ENCODE peak calls at places on chromosomes 3 and 15, in six cellular contexts. Q is A549, L is endothelial cell of umbilical vein, V is HepG2, R is GM12878, S is K562. T is an unnamed sample.
A peak's percentile ranks its signal among the peaks of the same experiment; 100 is the strongest.

GRCh38 chr3:134640872-134641470 is 9.9 kb downstream of the KY start:
- DNase-seq in R (no peak), L (peak; percentile 32), S (peak; percentile 22), V (peak; percentile 26), Q (peak; percentile 14), T (peak; percentile 76)

GRCh38 chr3:32842987-32843386 is 25.2 kb downstream of the TRIM71 start:
- DNase-seq in S (no peak), Q (no peak), V (no peak), L (no peak), R (no peak), T (peak; percentile 94)

GRCh38 chr3:43254125-43254524 is 32.2 kb upstream of the SNRK start:
- DNase-seq in S (no peak), V (no peak), Q (no peak), L (no peak), R (no peak), T (no peak)

GRCh38 chr15:71577071-71577470 is 233.3 kb upstream of the NR2E3 start:
- DNase-seq in Q (no peak), V (no peak), R (no peak), L (no peak), S (no peak), T (no peak)

GRCh38 chr3:149390316-149390715 is 12.9 kb upstream of the TM4SF1 start:
- DNase-seq in R (no peak), S (no peak), V (no peak), Q (no peak), L (no peak), T (no peak)

GRCh38 chr15:95563634-95564033 is 766.9 kb upstream of the NR2F2 start:
- DNase-seq in R (no peak), V (no peak), Q (no peak), L (no peak), S (no peak), T (no peak)

GRCh38 chr3:133821767-133822638 is 16.4 kb downstream of the SRPRB start:
- DNase-seq in V (peak; percentile 83), L (peak; percentile 44), Q (no peak), R (no peak), S (peak; percentile 33), T (no peak)

GRCh38 chr3:61574854-61575253 is 13.5 kb downstream of the PTPRG start:
- DNase-seq in Q (no peak), S (no peak), L (no peak), R (no peak), V (no peak), T (peak; percentile 21)

GRCh38 chr3:4906107-4906621 is 73.1 kb upstream of the BHLHE40 start:
- DNase-seq in R (no peak), Q (no peak), L (no peak), V (no peak), S (no peak), T (no peak)

GRCh38 chr3:37795431-37796061 is 66.1 kb upstream of the CTDSPL start:
- DNase-seq in S (no peak), Q (no peak), L (no peak), R (no peak), V (no peak), T (no peak)

GRCh38 chr15:58758141-58758540 is 8.6 kb upstream of the ADAM10 start:
- DNase-seq in Q (no peak), R (no peak), S (no peak), V (no peak), L (no peak), T (peak; percentile 40)

GRCh38 chr3:47646362-47646761 is 67.7 kb upstream of the CSPG5 start:
- DNase-seq in L (no peak), V (no peak), R (no peak), S (no peak), Q (no peak), T (no peak)

GRCh38 chr3:100006570-100007271 is 107.6 kb downstream of the FILIP1L start:
- DNase-seq in V (peak; percentile 13), Q (no peak), S (no peak), L (peak; percentile 72), R (no peak), T (no peak)

GRCh38 chr3:185724761-185725160 is 100.1 kb downstream of the IGF2BP2 start:
- DNase-seq in Q (no peak), L (no peak), S (no peak), V (no peak), R (no peak), T (no peak)

GRCh38 chr15:34927726-34928125 is 41.8 kb downstream of the AQR start:
- DNase-seq in L (peak; percentile 52), V (no peak), Q (peak; percentile 12), S (no peak), R (no peak), T (no peak)

GRCh38 chr3:59367150-59367549 is 317.3 kb upstream of the CFAP20DC start:
- DNase-seq in Q (no peak), R (no peak), S (no peak), L (no peak), V (no peak), T (no peak)

GRCh38 chr3:165233521-165234195 is 37.5 kb upstream of the SLITRK3 start:
- DNase-seq in S (no peak), V (no peak), R (no peak), Q (no peak), L (no peak), T (no peak)

GRCh38 chr3:18215639-18216038 is 209.5 kb downstream of the SATB1 start:
- DNase-seq in Q (no peak), V (no peak), R (no peak), S (no peak), L (no peak), T (no peak)

GRCh38 chr3:75249005-75249404 is 415.1 kb upstream of the FRG2C start:
- DNase-seq in V (no peak), R (no peak), Q (no peak), S (no peak), L (no peak), T (peak; percentile 6)

GRCh38 chr3:101383156-101383575 is 62.8 kb upstream of the IMPG2 start:
- DNase-seq in L (no peak), Q (no peak), V (no peak), R (no peak), S (no peak), T (no peak)

GRCh38 chr3:73024836-73025235 is 28.2 kb downstream of the PPP4R2 start:
- DNase-seq in R (no peak), L (no peak), V (no peak), S (peak; percentile 23), Q (no peak), T (no peak)

GRCh38 chr3:139928708-139929505 is 6.1 kb upstream of the CLSTN2 start:
- DNase-seq in L (no peak), S (no peak), R (no peak), Q (no peak), V (no peak), T (no peak)
- TF ChIP-seq CTCF in L (no peak), S (no peak), R (no peak), Q (no peak), V (no peak), T (no peak)

DNA sequence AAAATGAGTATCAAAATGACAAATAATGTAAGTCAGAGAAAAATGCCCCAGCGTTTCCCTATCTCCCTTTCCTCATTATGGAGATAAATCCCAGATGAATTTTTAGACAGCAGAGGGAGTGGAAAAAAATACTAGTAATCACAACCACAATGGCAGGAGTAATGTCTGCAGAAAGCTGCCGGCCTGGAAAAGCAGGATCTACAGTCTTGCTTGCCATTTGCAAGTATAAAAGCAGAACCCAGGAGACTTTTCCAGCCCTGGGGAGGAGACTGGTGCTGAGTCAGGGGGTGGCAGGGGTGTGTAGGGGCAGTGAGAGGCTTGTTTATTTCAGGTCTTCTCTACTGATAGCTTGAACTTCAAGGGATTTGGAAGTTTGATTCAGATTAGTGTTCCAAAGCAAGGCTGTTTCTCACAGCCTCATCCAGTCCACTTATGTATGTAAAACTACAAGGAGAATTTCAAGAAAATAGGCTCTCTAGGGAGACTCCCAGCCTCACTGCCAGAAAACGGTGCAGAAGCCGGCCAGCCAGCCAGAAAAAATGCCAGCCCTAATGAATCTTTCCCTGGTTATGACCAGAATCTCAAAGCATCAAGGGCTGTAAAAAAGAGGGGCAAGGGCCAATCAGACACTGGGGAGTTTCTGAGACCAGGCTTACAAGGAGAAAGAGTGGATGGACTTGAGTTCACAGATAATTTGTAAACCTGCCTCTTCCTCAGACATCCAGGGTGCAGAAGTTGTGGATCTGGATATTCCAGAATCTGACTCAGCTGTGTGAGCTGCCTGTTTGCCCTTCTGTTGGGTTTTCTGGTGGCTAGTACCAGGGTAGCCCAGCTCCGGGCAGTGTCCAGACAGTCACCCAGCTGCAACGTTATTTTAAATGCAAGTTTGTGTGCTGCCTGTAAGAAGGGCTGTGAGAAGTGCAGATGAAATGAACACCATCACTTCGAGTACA is 1052.7 kb downstream of the TUSC7 start:
- DNase-seq in S (no peak), V (no peak), L (no peak), Q (no peak), R (no peak), T (no peak)
- TF ChIP-seq MYC in S (no peak), V (no peak), L (no peak), Q (no peak), R (no peak), T (no peak)

GRCh38 chr3:116426036-116426435 is 19.3 kb downstream of the LSAMP start:
- DNase-seq in R (no peak), V (no peak), L (no peak), S (no peak), Q (no peak), T (no peak)
- TF ChIP-seq CTCF in R (no peak), V (no peak), L (no peak), S (no peak), Q (no peak), T (no peak)

GRCh38 chr3:15271785-15272381 is 60.5 kb downstream of the SH3BP5 start:
- DNase-seq in V (no peak), Q (no peak), L (no peak), R (peak; percentile 90), S (no peak), T (peak; percentile 99)

GRCh38 chr3:15267502-15267901 is 61.5 kb downstream of the CAPN7 start:
- DNase-seq in Q (no peak), V (no peak), R (no peak), S (no peak), L (no peak), T (no peak)

GRCh38 chr3:15268033-15268631 is 62.1 kb downstream of the CAPN7 start:
- DNase-seq in V (peak; percentile 59), Q (peak; percentile 80), L (peak; percentile 79), S (peak; percentile 84), R (no peak), T (peak; percentile 90)

GRCh38 chr3:15271030-15271429 is 61.4 kb downstream of the SH3BP5 start:
- DNase-seq in Q (no peak), V (no peak), L (no peak), R (no peak), S (no peak), T (no peak)

DNA sequence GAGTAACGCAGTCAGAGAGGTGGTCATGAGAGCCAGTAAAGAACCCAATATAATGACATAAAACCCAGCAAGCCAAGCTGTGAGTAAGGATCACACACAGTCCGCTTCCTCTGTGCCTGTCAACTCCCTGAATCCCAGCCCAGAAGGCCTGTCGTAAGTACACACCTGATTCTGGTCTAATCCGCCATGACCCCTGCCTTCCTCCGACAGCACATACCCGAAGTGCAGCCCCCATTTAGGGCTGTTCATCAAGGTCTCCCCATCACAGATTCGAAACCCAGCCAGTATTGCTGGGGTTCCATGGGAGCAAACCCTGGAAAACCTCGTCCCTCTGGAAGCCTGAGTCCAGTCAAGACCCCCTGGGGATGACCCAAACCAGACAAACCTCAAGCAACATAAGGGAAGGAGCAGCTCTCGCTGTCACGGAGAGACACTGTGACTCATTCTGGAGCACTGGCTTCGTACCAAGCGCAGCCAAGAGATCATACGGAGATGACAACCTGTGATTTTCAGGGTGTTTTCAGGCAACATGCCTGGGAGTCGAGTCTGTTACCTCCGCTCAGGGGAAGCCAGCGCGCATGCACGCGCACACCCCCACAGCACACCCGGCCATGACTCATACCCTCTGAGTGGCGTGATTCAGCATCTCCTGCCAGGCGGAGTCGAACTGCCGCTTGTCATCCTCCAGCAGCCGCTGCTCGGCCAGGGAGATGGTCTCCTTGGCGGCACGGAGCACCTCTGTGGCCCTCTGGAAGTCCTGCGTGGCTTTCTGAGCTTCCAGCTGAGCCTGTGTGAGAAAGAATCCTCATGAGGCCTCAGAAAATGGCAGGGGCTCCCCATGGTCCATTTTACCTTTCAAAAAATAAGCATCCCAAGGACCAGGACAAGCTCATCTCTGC is 63.0 kb downstream of the SH3BP5 start:
- DNase-seq in R (no peak), V (no peak), L (peak; percentile 94), S (peak; percentile 99), Q (peak; percentile 98), T (peak; percentile 95)
- TF ChIP-seq MYC in R (no peak), V (no peak), L (peak; percentile 84), S (no peak), Q (peak; percentile 49), T (peak; percentile 59)

T was measured in NB4.